ENCODE peak calls at places on chromosomes 1 and 21, in six cellular contexts. One of them, this sample, is unnamed.

GRCh38 chr1:3065396-3065795 is 3.6 kb upstream of the PRDM16 start:
- DNase-seq in CD8-positive, alpha-beta memory T cell: no peak
- DNase-seq in fibroblast of lung: no peak
- DNase-seq in bronchial epithelial cell: no peak
- DNase-seq in lower lobe of right lung: peak
- DNase-seq in kidney epithelial cell: no peak
- DNase-seq in this sample: no peak

GRCh38 chr1:82491301-82491986 is 690.7 kb downstream of the ADGRL2 start:
- DNase-seq in bronchial epithelial cell: no peak
- DNase-seq in fibroblast of lung: peak
- DNase-seq in CD8-positive, alpha-beta memory T cell: no peak
- DNase-seq in lower lobe of right lung: no peak
- DNase-seq in kidney epithelial cell: no peak
- DNase-seq in this sample: no peak

GRCh38 chr1:183030053-183030452 is 6.8 kb downstream of the LAMC1 start:
- DNase-seq in kidney epithelial cell: no peak
- DNase-seq in bronchial epithelial cell: no peak
- DNase-seq in lower lobe of right lung: no peak
- DNase-seq in CD8-positive, alpha-beta memory T cell: no peak
- DNase-seq in fibroblast of lung: peak
- DNase-seq in this sample: peak

GRCh38 chr1:11281518-11282331 is 8.7 kb downstream of the UBIAD1 start:
- DNase-seq in kidney epithelial cell: no peak
- DNase-seq in lower lobe of right lung: peak
- DNase-seq in fibroblast of lung: peak
- DNase-seq in CD8-positive, alpha-beta memory T cell: no peak
- DNase-seq in bronchial epithelial cell: no peak
- DNase-seq in this sample: no peak

GRCh38 chr1:11285883-11286734 is 13.1 kb downstream of the UBIAD1 start:
- DNase-seq in CD8-positive, alpha-beta memory T cell: no peak
- DNase-seq in bronchial epithelial cell: peak
- DNase-seq in fibroblast of lung: peak
- DNase-seq in lower lobe of right lung: no peak
- DNase-seq in kidney epithelial cell: no peak
- DNase-seq in this sample: no peak

GRCh38 chr1:27141266-27142003 is 13.5 kb downstream of the SLC9A1 start:
- DNase-seq in CD8-positive, alpha-beta memory T cell: no peak
- DNase-seq in lower lobe of right lung: peak
- DNase-seq in bronchial epithelial cell: peak
- DNase-seq in fibroblast of lung: no peak
- DNase-seq in kidney epithelial cell: no peak
- DNase-seq in this sample: no peak

GRCh38 chr1:235784950-235785349 is 81.8 kb downstream of the LYST start:
- DNase-seq in lower lobe of right lung: no peak
- DNase-seq in kidney epithelial cell: no peak
- DNase-seq in CD8-positive, alpha-beta memory T cell: no peak
- DNase-seq in fibroblast of lung: no peak
- DNase-seq in bronchial epithelial cell: no peak
- DNase-seq in this sample: no peak

GRCh38 chr1:44531785-44532566 is 126.9 kb downstream of the RNF220 start:
- DNase-seq in kidney epithelial cell: peak
- DNase-seq in bronchial epithelial cell: peak
- DNase-seq in fibroblast of lung: peak
- DNase-seq in lower lobe of right lung: no peak
- DNase-seq in CD8-positive, alpha-beta memory T cell: no peak
- DNase-seq in this sample: peak

GRCh38 chr1:7645751-7646048 is 125.4 kb upstream of the VAMP3 start:
- DNase-seq in CD8-positive, alpha-beta memory T cell: no peak
- DNase-seq in lower lobe of right lung: no peak
- DNase-seq in kidney epithelial cell: no peak
- DNase-seq in bronchial epithelial cell: no peak
- DNase-seq in fibroblast of lung: no peak
- DNase-seq in this sample: no peak

GRCh38 chr1:99680258-99680657 is 34.3 kb downstream of the PALMD start:
- DNase-seq in fibroblast of lung: peak
- DNase-seq in CD8-positive, alpha-beta memory T cell: no peak
- DNase-seq in kidney epithelial cell: no peak
- DNase-seq in bronchial epithelial cell: peak
- DNase-seq in lower lobe of right lung: no peak
- DNase-seq in this sample: no peak

GRCh38 chr1:85617582-85618237 is 37.1 kb downstream of the CCN1 start:
- DNase-seq in kidney epithelial cell: no peak
- DNase-seq in lower lobe of right lung: no peak
- DNase-seq in CD8-positive, alpha-beta memory T cell: no peak
- DNase-seq in fibroblast of lung: peak
- DNase-seq in bronchial epithelial cell: no peak
- DNase-seq in this sample: no peak

GRCh38 chr1:237031480-237031879 is 10.5 kb upstream of the RYR2 start:
- DNase-seq in fibroblast of lung: no peak
- DNase-seq in bronchial epithelial cell: no peak
- DNase-seq in lower lobe of right lung: no peak
- DNase-seq in CD8-positive, alpha-beta memory T cell: no peak
- DNase-seq in kidney epithelial cell: no peak
- DNase-seq in this sample: no peak

GRCh38 chr21:41973861-41974751 is 20.3 kb upstream of the C2CD2 start:
- DNase-seq in fibroblast of lung: no peak
- DNase-seq in bronchial epithelial cell: no peak
- DNase-seq in kidney epithelial cell: no peak
- DNase-seq in CD8-positive, alpha-beta memory T cell: no peak
- DNase-seq in lower lobe of right lung: no peak
- DNase-seq in this sample: no peak

GRCh38 chr1:182644863-182645262 is 39.5 kb downstream of the RGS8 start:
- DNase-seq in CD8-positive, alpha-beta memory T cell: no peak
- DNase-seq in fibroblast of lung: no peak
- DNase-seq in kidney epithelial cell: no peak
- DNase-seq in lower lobe of right lung: no peak
- DNase-seq in bronchial epithelial cell: no peak
- DNase-seq in this sample: no peak

GRCh38 chr1:53413175-53414001 is 45.8 kb upstream of the DMRTB1 start:
- DNase-seq in CD8-positive, alpha-beta memory T cell: peak
- DNase-seq in kidney epithelial cell: peak
- DNase-seq in fibroblast of lung: peak
- DNase-seq in lower lobe of right lung: no peak
- DNase-seq in bronchial epithelial cell: peak
- DNase-seq in this sample: peak

GRCh38 chr1:219443763-219444162 is 169.1 kb downstream of the ZC3H11B start:
- DNase-seq in kidney epithelial cell: no peak
- DNase-seq in fibroblast of lung: no peak
- DNase-seq in lower lobe of right lung: no peak
- DNase-seq in CD8-positive, alpha-beta memory T cell: no peak
- DNase-seq in bronchial epithelial cell: no peak
- DNase-seq in this sample: no peak

GRCh38 chr1:202009326-202010031 is 908 bp upstream of the ELF3 start:
- DNase-seq in kidney epithelial cell: no peak
- DNase-seq in fibroblast of lung: peak
- DNase-seq in bronchial epithelial cell: peak
- DNase-seq in CD8-positive, alpha-beta memory T cell: peak
- DNase-seq in lower lobe of right lung: peak
- DNase-seq in this sample: peak

GRCh38 chr1:210200090-210200736 is 32.4 kb upstream of the SERTAD4 start:
- DNase-seq in bronchial epithelial cell: peak
- DNase-seq in fibroblast of lung: no peak
- DNase-seq in kidney epithelial cell: no peak
- DNase-seq in lower lobe of right lung: no peak
- DNase-seq in CD8-positive, alpha-beta memory T cell: no peak
- DNase-seq in this sample: no peak

GRCh38 chr1:152654110-152654509 is 9.1 kb upstream of the LCE2D start:
- DNase-seq in bronchial epithelial cell: peak
- DNase-seq in fibroblast of lung: peak
- DNase-seq in lower lobe of right lung: peak
- DNase-seq in kidney epithelial cell: peak
- DNase-seq in CD8-positive, alpha-beta memory T cell: peak
- DNase-seq in this sample: no peak

GRCh38 chr1:17653728-17654351 is 101.3 kb upstream of the ACTL8 start:
- DNase-seq in CD8-positive, alpha-beta memory T cell: no peak
- DNase-seq in fibroblast of lung: peak
- DNase-seq in kidney epithelial cell: no peak
- DNase-seq in lower lobe of right lung: no peak
- DNase-seq in bronchial epithelial cell: peak
- DNase-seq in this sample: peak

GRCh38 chr1:205416326-205416725 is 5.5 kb downstream of the LEMD1 start:
- DNase-seq in fibroblast of lung: no peak
- DNase-seq in bronchial epithelial cell: no peak
- DNase-seq in kidney epithelial cell: no peak
- DNase-seq in CD8-positive, alpha-beta memory T cell: no peak
- DNase-seq in lower lobe of right lung: no peak
- DNase-seq in this sample: no peak

GRCh38 chr21:43911935-43912487 is 47.0 kb downstream of the AGPAT3 start:
- DNase-seq in bronchial epithelial cell: no peak
- DNase-seq in kidney epithelial cell: no peak
- DNase-seq in lower lobe of right lung: no peak
- DNase-seq in CD8-positive, alpha-beta memory T cell: no peak
- DNase-seq in fibroblast of lung: no peak
- DNase-seq in this sample: no peak

GRCh38 chr1:11790880-11791715 is 14.7 kb downstream of the MTHFR start:
- DNase-seq in kidney epithelial cell: no peak
- DNase-seq in fibroblast of lung: peak
- DNase-seq in lower lobe of right lung: peak
- DNase-seq in CD8-positive, alpha-beta memory T cell: no peak
- DNase-seq in bronchial epithelial cell: peak
- DNase-seq in this sample: peak

GRCh38 chr1:18234790-18235242 is 127.2 kb downstream of the IGSF21 start:
- DNase-seq in CD8-positive, alpha-beta memory T cell: no peak
- DNase-seq in lower lobe of right lung: no peak
- DNase-seq in bronchial epithelial cell: peak
- DNase-seq in kidney epithelial cell: no peak
- DNase-seq in fibroblast of lung: peak
- DNase-seq in this sample: peak

GRCh38 chr1:218810336-218810735 is 363.3 kb upstream of the LYPLAL1 start:
- DNase-seq in kidney epithelial cell: no peak
- DNase-seq in fibroblast of lung: no peak
- DNase-seq in bronchial epithelial cell: no peak
- DNase-seq in lower lobe of right lung: no peak
- DNase-seq in CD8-positive, alpha-beta memory T cell: no peak
- DNase-seq in this sample: no peak

GRCh38 chr1:15178571-15179484 is 25.3 kb downstream of the TMEM51 start:
- DNase-seq in kidney epithelial cell: peak
- DNase-seq in lower lobe of right lung: no peak
- DNase-seq in fibroblast of lung: peak
- DNase-seq in CD8-positive, alpha-beta memory T cell: no peak
- DNase-seq in bronchial epithelial cell: peak
- DNase-seq in this sample: peak

DNA sequence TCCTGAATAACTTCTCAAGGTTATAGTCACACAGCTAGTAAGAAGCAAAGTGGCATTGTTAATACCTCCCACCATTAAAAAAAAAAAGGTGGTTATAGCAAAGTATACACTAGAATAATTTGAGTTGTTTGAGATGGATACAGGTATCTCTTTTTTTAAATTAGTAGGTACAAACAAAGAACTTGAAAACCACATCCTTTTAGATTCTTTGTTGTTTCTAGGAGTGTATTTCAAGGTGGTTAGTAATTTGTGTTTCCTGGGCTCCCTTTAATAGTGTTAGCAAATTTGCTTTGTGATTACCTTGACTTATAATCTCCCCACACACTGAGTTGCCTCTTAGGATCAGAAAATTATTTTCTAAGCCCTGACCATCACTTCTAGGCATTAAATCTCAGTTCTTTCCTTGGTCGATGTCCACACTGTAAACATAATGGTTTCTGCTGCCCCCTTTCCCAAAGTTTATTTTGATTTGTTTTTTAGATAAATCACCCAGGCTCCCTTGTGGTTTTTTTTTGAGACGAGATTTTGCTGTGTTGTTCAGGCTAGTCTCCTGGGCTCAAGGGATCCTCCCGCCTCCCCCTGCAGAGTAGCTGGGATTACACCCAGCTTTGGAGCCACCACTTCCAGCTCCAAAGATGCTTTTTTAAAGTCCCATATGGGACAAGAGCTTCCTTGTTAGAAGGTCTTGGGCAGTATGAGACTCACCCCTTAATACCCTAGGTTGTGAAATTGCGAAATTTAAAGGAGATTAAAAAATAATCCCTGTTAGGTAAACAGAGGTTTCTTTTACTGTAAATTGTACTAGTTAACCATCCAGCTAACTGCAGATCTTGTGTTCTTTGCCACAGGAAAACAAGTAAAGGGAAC is 6.2 kb downstream of the AKIRIN1 start:
- DNase-seq in fibroblast of lung: peak
- DNase-seq in CD8-positive, alpha-beta memory T cell: no peak
- DNase-seq in bronchial epithelial cell: no peak
- DNase-seq in kidney epithelial cell: no peak
- DNase-seq in lower lobe of right lung: no peak
- DNase-seq in this sample: no peak
- H3K4me3 ChIP-seq in fibroblast of lung: no peak
- H3K4me3 ChIP-seq in CD8-positive, alpha-beta memory T cell: peak
- H3K4me3 ChIP-seq in bronchial epithelial cell: no peak
- H3K4me3 ChIP-seq in kidney epithelial cell: no peak
- H3K4me3 ChIP-seq in lower lobe of right lung: no peak
- H3K4me3 ChIP-seq in this sample: no peak

GRCh38 chr1:242129103-242129502 is 130.2 kb upstream of the MAP1LC3C start:
- DNase-seq in CD8-positive, alpha-beta memory T cell: no peak
- DNase-seq in lower lobe of right lung: no peak
- DNase-seq in kidney epithelial cell: no peak
- DNase-seq in bronchial epithelial cell: peak
- DNase-seq in fibroblast of lung: peak
- DNase-seq in this sample: peak
- H3K4me3 ChIP-seq in CD8-positive, alpha-beta memory T cell: no peak
- H3K4me3 ChIP-seq in lower lobe of right lung: no peak
- H3K4me3 ChIP-seq in kidney epithelial cell: no peak
- H3K4me3 ChIP-seq in bronchial epithelial cell: no peak
- H3K4me3 ChIP-seq in fibroblast of lung: no peak
- H3K4me3 ChIP-seq in this sample: no peak

DNA sequence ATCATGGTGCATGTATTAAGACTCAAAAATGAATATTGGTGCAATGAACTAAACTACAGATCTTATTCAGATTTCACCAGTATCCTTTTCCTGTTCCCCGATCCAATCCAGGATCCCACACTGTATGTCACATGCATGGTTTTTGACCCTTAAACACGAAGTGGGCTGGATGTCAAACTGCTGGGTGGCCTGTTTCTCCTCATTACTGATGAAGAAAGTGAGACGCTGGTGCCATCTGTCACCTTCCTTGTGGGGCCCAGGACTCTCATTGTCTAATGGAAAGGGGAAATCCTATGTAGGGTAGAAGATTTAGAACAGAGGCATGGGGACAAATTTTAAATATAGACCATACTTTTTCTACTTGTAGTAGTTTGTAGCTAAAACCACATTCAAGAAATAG is 56.2 kb downstream of the DISC1 start:
- DNase-seq in bronchial epithelial cell: no peak
- DNase-seq in fibroblast of lung: no peak
- DNase-seq in kidney epithelial cell: no peak
- DNase-seq in CD8-positive, alpha-beta memory T cell: no peak
- DNase-seq in lower lobe of right lung: no peak
- DNase-seq in this sample: no peak
- H3K4me3 ChIP-seq in bronchial epithelial cell: no peak
- H3K4me3 ChIP-seq in fibroblast of lung: no peak
- H3K4me3 ChIP-seq in kidney epithelial cell: no peak
- H3K4me3 ChIP-seq in CD8-positive, alpha-beta memory T cell: no peak
- H3K4me3 ChIP-seq in lower lobe of right lung: no peak
- H3K4me3 ChIP-seq in this sample: no peak

DNA sequence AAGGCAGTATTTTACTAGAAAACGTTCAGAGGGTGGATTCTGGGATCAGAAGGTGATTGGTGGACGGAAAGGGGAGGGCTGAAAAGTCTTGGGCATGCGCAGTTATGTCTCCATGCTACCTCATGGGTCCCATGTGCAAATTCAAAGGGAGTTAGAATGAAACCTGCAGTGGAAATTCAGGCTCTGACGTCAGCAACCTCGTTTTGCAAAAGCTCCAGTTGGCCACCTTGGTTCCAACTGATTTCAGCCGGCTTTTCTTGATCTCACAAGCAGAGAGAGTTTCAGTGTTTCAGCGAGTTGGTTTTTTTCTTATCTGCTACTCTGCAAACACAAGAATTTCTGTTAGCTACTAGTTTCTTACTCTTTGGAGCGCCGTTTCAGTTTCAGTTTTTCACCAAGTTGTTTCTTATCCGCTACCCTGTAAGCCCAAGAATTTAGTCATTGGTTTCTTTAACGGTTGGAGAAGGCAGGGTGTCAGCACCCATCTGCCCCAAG is 69.8 kb upstream of the PGBD5 start:
- DNase-seq in CD8-positive, alpha-beta memory T cell: no peak
- DNase-seq in lower lobe of right lung: no peak
- DNase-seq in bronchial epithelial cell: no peak
- DNase-seq in fibroblast of lung: no peak
- DNase-seq in kidney epithelial cell: no peak
- DNase-seq in this sample: no peak
- H3K4me3 ChIP-seq in CD8-positive, alpha-beta memory T cell: no peak
- H3K4me3 ChIP-seq in lower lobe of right lung: peak
- H3K4me3 ChIP-seq in bronchial epithelial cell: no peak
- H3K4me3 ChIP-seq in fibroblast of lung: peak
- H3K4me3 ChIP-seq in kidney epithelial cell: no peak
- H3K4me3 ChIP-seq in this sample: no peak